ENCODE peak calls at places on chromosomes 6 and 20, in four cellular contexts. J is colonic mucosa; K is nephron progenitor cell; W is CD4-positive, alpha-beta T cell. E is an unnamed sample.

GRCh38 chr6:125872259-125872921 is 81.6 kb downstream of the NCOA7 start:
- DNase-seq in W (no peak), J (no peak), K (no peak), E (no peak)

GRCh38 chr20:59805786-59806577 is 127.5 kb downstream of the SYCP2 start:
- DNase-seq in J (peak), K (no peak), W (no peak), E (no peak)

GRCh38 chr20:49037962-49038387 is 8.1 kb upstream of the CSE1L start:
- DNase-seq in K (no peak), W (no peak), J (no peak), E (no peak)

GRCh38 chr6:143176090-143177021 is 115.7 kb downstream of the AIG1 start:
- DNase-seq in J (no peak), W (no peak), K (no peak), E (no peak)

GRCh38 chr6:110495949-110496348 is 19.5 kb upstream of the SLC22A16 start:
- DNase-seq in K (no peak), J (no peak), W (no peak), E (no peak)

GRCh38 chr6:154460306-154461071 is 50.0 kb downstream of the CNKSR3 start:
- DNase-seq in K (no peak), J (no peak), W (no peak), E (no peak)

GRCh38 chr6:155352812-155353211 is 38.5 kb upstream of the TFB1M start:
- DNase-seq in J (no peak), W (no peak), K (no peak), E (no peak)

GRCh38 chr6:40610229-40610628 is 23.1 kb upstream of the LRFN2 start:
- DNase-seq in K (no peak), W (no peak), J (no peak), E (no peak)

GRCh38 chr6:105981002-105981887 is 104.9 kb upstream of the PRDM1 start:
- DNase-seq in K (peak), J (peak), W (no peak), E (no peak)

GRCh38 chr20:1945134-1945618 is 48.7 kb downstream of the PDYN start:
- DNase-seq in W (no peak), J (peak), K (no peak), E (peak)

GRCh38 chr6:148430897-148431296 is 88.3 kb downstream of the SASH1 start:
- DNase-seq in J (no peak), K (no peak), W (no peak), E (no peak)

GRCh38 chr6:109834595-109835437 is 143.3 kb upstream of the GPR6 start:
- DNase-seq in J (no peak), K (no peak), W (no peak), E (no peak)

GRCh38 chr6:158775832-158776231 is 43.3 kb downstream of the EZR start:
- DNase-seq in W (no peak), J (no peak), K (no peak), E (no peak)

GRCh38 chr6:89281779-89282246 is 33.3 kb downstream of the GABRR2 start:
- DNase-seq in W (no peak), K (peak), J (peak), E (peak)

GRCh38 chr20:51382986-51383821 is 159.3 kb downstream of the NFATC2 start:
- DNase-seq in K (peak), J (peak), W (no peak), E (no peak)

GRCh38 chr6:40586800-40587201 is 363 bp downstream of the LRFN2 start:
- DNase-seq in W (no peak), K (peak), J (peak), E (no peak)

GRCh38 chr6:9140181-9140580 is 704.8 kb upstream of the SLC35B3 start:
- DNase-seq in J (peak), W (no peak), K (no peak), E (no peak)

GRCh38 chr20:63099426-63100267 is 92.9 kb upstream of the BHLHE23 start:
- DNase-seq in J (no peak), W (no peak), K (peak), E (peak)

GRCh38 chr20:38334016-38334415 is 12.3 kb upstream of the LBP start:
- DNase-seq in J (no peak), W (no peak), K (no peak), E (no peak)

GRCh38 chr20:38338849-38339520 is 7.3 kb upstream of the LBP start:
- DNase-seq in J (no peak), W (no peak), K (no peak), E (no peak)

GRCh38 chr20:38340693-38341092 is 5.6 kb upstream of the LBP start:
- DNase-seq in W (no peak), K (no peak), J (no peak), E (no peak)

GRCh38 chr20:38339993-38340392 is 6.3 kb upstream of the LBP start:
- DNase-seq in K (no peak), J (no peak), W (no peak), E (no peak)

GRCh38 chr20:38337561-38338140 is 8.6 kb upstream of the LBP start:
- DNase-seq in W (no peak), J (peak), K (peak), E (no peak)
- TF ChIP-seq CTCF in W (no peak), J (peak), K (peak), E (peak)

DNA sequence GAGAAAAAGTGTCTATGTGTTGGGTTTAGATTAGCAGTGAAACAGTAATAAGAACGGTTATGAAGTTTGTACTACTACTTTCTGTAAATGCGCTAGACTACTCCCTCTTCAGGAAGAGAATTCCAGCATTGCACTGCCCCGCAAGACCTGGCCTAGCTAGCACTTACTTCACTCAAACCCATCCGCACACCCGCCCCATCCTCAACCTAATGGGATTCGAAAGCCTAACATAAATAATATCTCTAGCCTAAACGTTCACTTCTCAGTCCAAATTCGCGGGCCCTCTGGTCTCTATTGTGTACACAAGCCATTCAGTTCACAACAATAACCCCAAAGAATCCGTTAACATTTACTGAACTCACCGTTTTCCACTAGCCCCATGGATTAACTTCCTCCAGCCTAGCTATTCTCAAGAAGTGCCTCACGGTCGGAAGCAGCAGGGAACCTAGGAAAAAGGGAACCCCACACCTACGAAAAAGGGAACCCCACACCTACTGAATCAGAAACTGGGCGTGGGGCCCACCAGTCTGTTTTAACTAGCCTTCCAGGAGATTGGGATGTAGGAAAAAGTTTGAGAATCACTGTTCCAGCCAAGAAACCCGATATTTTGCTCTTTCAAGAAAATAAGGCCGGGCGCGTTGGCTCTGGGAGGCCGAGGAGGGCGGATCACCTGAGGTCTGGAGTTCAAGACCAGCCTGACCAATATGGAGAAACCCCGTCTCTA is 45.4 kb upstream of the BTN3A2 start:
- DNase-seq in J (no peak), W (no peak), K (no peak), E (no peak)
- TF ChIP-seq CTCF in J (no peak), W (no peak), K (no peak), E (no peak)

GRCh38 chr20:40938020-40938419 is 90.6 kb upstream of the TOP1 start:
- DNase-seq in W (no peak), J (no peak), K (no peak), E (no peak)
- TF ChIP-seq CTCF in W (no peak), J (no peak), K (no peak), E (no peak)

GRCh38 chr6:157019115-157019628 is 242.0 kb downstream of the ARID1B start:
- DNase-seq in K (no peak), W (no peak), J (no peak), E (no peak)
- TF ChIP-seq CTCF in K (no peak), W (no peak), J (no peak), E (no peak)

GRCh38 chr6:17706580-17707370 is at the start of gene NUP153:
- DNase-seq in J (peak), K (peak), W (peak), E (peak)
- TF ChIP-seq CTCF in J (no peak), K (no peak), W (no peak), E (no peak)

GRCh38 chr6:151007069-151007468 is 141.6 kb downstream of the MTHFD1L start:
- DNase-seq in W (no peak), K (no peak), J (no peak), E (no peak)
- TF ChIP-seq CTCF in W (no peak), K (no peak), J (no peak), E (no peak)

GRCh38 chr6:42165016-42165415 is 8.1 kb upstream of the GUCA1A start:
- DNase-seq in J (no peak), W (no peak), K (no peak), E (no peak)

GRCh38 chr6:42173101-42173500 is at the start of gene GUCA1A:
- DNase-seq in K (no peak), W (no peak), J (no peak), E (no peak)

GRCh38 chr6:42166444-42167141 is 6.6 kb upstream of the GUCA1A start:
- DNase-seq in J (peak), K (peak), W (peak), E (peak)

GRCh38 chr6:42171813-42172595 is 1.2 kb upstream of the GUCA1A start:
- DNase-seq in J (no peak), K (no peak), W (no peak), E (no peak)

GRCh38 chr6:42168650-42169049 is 4.5 kb upstream of the GUCA1A start:
- DNase-seq in J (no peak), W (no peak), K (no peak), E (no peak)
- TF ChIP-seq CTCF in J (no peak), W (no peak), K (no peak), E (no peak)

E was measured in CD14-positive monocyte.